ENCODE peak calls at places on chromosomes 6 and 20, in ten cellular contexts. Z is GM12865; C is trophoblast cell; S is GM03348; D is iPS-NIHi11; F is Right ventricle myocardium superior; P is ovary; O is cardiac fibroblast; H is stimulated activated effector memory CD8-positive, alpha-beta T cell treated with anti-CD3 and anti-CD28 coated beads, Interleukin-12 subunit alpha, Interleukin-12 subunit beta, amount 100 ng/mL, for 72 hours; E is activated T-helper 1 cell treated with anti-CD3 and anti-CD28 coated beads, Interleukin-12 subunit alpha, Interleukin-12 subunit beta, Interleukin-2, Interleukin-4 antibody, amounts not matched to agents 30 ng/mL and 10 ng/mL and 1 ng/mL, durations not matched to agents 14 hours and 24 hours and 36 hours. W is an unnamed sample.

GRCh38 chr20:8244637-8245036 is 112.6 kb downstream of the PLCB1 start:
- DNase-seq in Z (no peak), C (no peak), S (peak), D (no peak), F (no peak), P (peak), O (peak), H (no peak), E (no peak), W (no peak)

GRCh38 chr6:119142051-119142450 is 63.6 kb upstream of the FAM184A start:
- DNase-seq in Z (no peak), C (no peak), S (peak), D (no peak), F (no peak), P (no peak), O (no peak), H (no peak), E (no peak), W (no peak)

GRCh38 chr6:151038616-151039015 is 173.1 kb downstream of the MTHFD1L start:
- DNase-seq in Z (no peak), C (no peak), S (no peak), D (no peak), F (no peak), P (no peak), O (no peak), H (no peak), E (no peak), W (no peak)

GRCh38 chr6:143538374-143538773 is 26.9 kb upstream of the FUCA2 start:
- DNase-seq in Z (no peak), C (no peak), S (no peak), D (no peak), F (no peak), P (no peak), O (no peak), H (no peak), E (no peak), W (no peak)

GRCh38 chr6:150128425-150128824 is 14.4 kb upstream of the PPP1R14C start:
- DNase-seq in Z (no peak), C (no peak), S (no peak), D (no peak), F (no peak), P (no peak), O (no peak), H (no peak), E (no peak), W (no peak)

GRCh38 chr6:29685718-29686326 is 4.9 kb upstream of the ZFP57 start:
- DNase-seq in Z (no peak), C (no peak), S (no peak), D (peak), F (peak), P (no peak), O (peak), H (no peak), E (no peak), W (no peak)

GRCh38 chr20:22805219-22805618 is 220.8 kb upstream of the FOXA2 start:
- DNase-seq in Z (no peak), C (peak), S (peak), D (peak), F (peak), P (no peak), O (peak), H (no peak), E (no peak), W (peak)

GRCh38 chr6:30481213-30481964 is 7.9 kb upstream of the HLA-E start:
- DNase-seq in Z (no peak), C (no peak), S (no peak), D (peak), F (no peak), P (no peak), O (no peak), H (no peak), E (no peak), W (no peak)

GRCh38 chr20:37781626-37782025 is 87.8 kb downstream of the CTNNBL1 start:
- DNase-seq in Z (peak), C (no peak), S (no peak), D (no peak), F (no peak), P (no peak), O (peak), H (no peak), E (no peak), W (no peak)

GRCh38 chr20:22341508-22341907 is 242.9 kb downstream of the FOXA2 start:
- DNase-seq in Z (no peak), C (no peak), S (no peak), D (no peak), F (no peak), P (no peak), O (peak), H (no peak), E (no peak), W (peak)

GRCh38 chr20:50562262-50562701 is 52.1 kb downstream of the PTPN1 start:
- DNase-seq in Z (no peak), C (no peak), S (no peak), D (no peak), F (peak), P (no peak), O (no peak), H (no peak), E (no peak), W (no peak)

GRCh38 chr20:46199198-46199597 is 81.1 kb downstream of the CD40 start:
- DNase-seq in Z (no peak), C (no peak), S (no peak), D (peak), F (no peak), P (no peak), O (no peak), H (no peak), E (no peak), W (peak)

GRCh38 chr20:54397292-54398155 is 77.9 kb upstream of the DOK5 start:
- DNase-seq in Z (no peak), C (no peak), S (no peak), D (no peak), F (no peak), P (no peak), O (peak), H (no peak), E (no peak), W (no peak)